ENCODE peak calls at places on chromosomes 3 and 15, in eight cellular contexts. L, R, U, W, C, O, F and T are unnamed samples.

GRCh38 chr3:33577173-33577572 is 137.0 kb upstream of the UBP1 start:
- DNase-seq in U (no peak), L (no peak), C (no peak), R (no peak), F (no peak), W (no peak), O (no peak), T (no peak)

GRCh38 chr15:25182736-25183445 is 228.1 kb downstream of the SNRPN start:
- DNase-seq in W (peak), L (no peak), R (no peak), U (no peak), C (no peak), F (no peak), O (no peak), T (no peak)

GRCh38 chr3:145522893-145523651 is 637.9 kb downstream of the PLOD2 start:
- DNase-seq in W (no peak), L (no peak), C (no peak), O (no peak), U (no peak), F (no peak), R (no peak), T (no peak)

GRCh38 chr15:88890495-88890894 is 4.8 kb downstream of the HAPLN3 start:
- DNase-seq in L (no peak), W (no peak), O (no peak), R (no peak), U (no peak), C (no peak), F (no peak), T (no peak)

GRCh38 chr3:113124256-113124830 is 87.0 kb upstream of the BOC start:
- DNase-seq in U (no peak), F (no peak), R (no peak), O (no peak), W (no peak), L (no peak), C (peak), T (no peak)

GRCh38 chr3:177665122-177665808 is 468.0 kb upstream of the TBL1XR1 start:
- DNase-seq in R (no peak), U (no peak), F (no peak), O (no peak), W (no peak), L (no peak), C (no peak), T (no peak)

GRCh38 chr3:69853033-69853432 is 113.8 kb downstream of the MITF start:
- DNase-seq in R (no peak), F (no peak), U (no peak), C (no peak), O (no peak), L (no peak), W (no peak), T (no peak)

GRCh38 chr15:33209575-33210519 is 15.3 kb upstream of the FMN1 start:
- DNase-seq in C (no peak), R (no peak), W (no peak), O (no peak), F (no peak), U (no peak), L (no peak), T (no peak)

GRCh38 chr3:14142567-14143270 is 17.9 kb downstream of the TMEM43 start:
- DNase-seq in C (no peak), O (peak), U (peak), R (no peak), W (no peak), F (peak), L (no peak), T (peak)